ENCODE peak calls at places on chromosome 16, in seven cellular contexts. S, C, J, Y, Q, E and B are unnamed samples.

GRCh38 chr16:74232831-74233465 is 63.7 kb upstream of the PSMD7 start:
- DNase-seq in S (no peak), C (peak), J (no peak), Y (no peak), Q (no peak), E (no peak), B (no peak)

GRCh38 chr16:30369091-30369937 is 980 bp downstream of the TBC1D10B start:
- DNase-seq in S (no peak), C (no peak), J (no peak), Y (no peak), Q (peak), E (no peak), B (no peak)

GRCh38 chr16:21526923-21527807 is 72.2 kb upstream of the METTL9 start:
- DNase-seq in S (no peak), C (no peak), J (no peak), Y (no peak), Q (no peak), E (no peak), B (no peak)

GRCh38 chr16:58329147-58329546 is 34.3 kb upstream of the PRSS54 start:
- DNase-seq in S (no peak), C (peak), J (peak), Y (no peak), Q (no peak), E (peak), B (peak)

GRCh38 chr16:69820926-69821541 is 58.9 kb downstream of the WWP2 start:
- DNase-seq in S (no peak), C (no peak), J (peak), Y (peak), Q (no peak), E (peak), B (no peak)

GRCh38 chr16:29804020-29804419 is 2.3 kb upstream of the MAZ start:
- DNase-seq in S (no peak), C (no peak), J (no peak), Y (no peak), Q (peak), E (no peak), B (no peak)

GRCh38 chr16:21703156-21703555 is 39.4 kb downstream of the OTOA start:
- DNase-seq in S (no peak), C (no peak), J (no peak), Y (no peak), Q (no peak), E (no peak), B (no peak)

GRCh38 chr16:86671486-86672214 is 93.3 kb downstream of the FOXL1 start:
- DNase-seq in S (no peak), C (no peak), J (peak), Y (no peak), Q (no peak), E (peak), B (no peak)

GRCh38 chr16:8858994-8859912 is 9.6 kb downstream of the CARHSP1 start:
- DNase-seq in S (no peak), C (no peak), J (no peak), Y (no peak), Q (peak), E (no peak), B (no peak)

GRCh38 chr16:53912155-53912554 is 208.2 kb downstream of the FTO start:
- DNase-seq in S (peak), C (peak), J (no peak), Y (no peak), Q (no peak), E (no peak), B (no peak)

GRCh38 chr16:51982715-51983680 is 563.9 kb downstream of the TOX3 start:
- DNase-seq in S (peak), C (peak), J (peak), Y (peak), Q (no peak), E (peak), B (peak)

GRCh38 chr16:22188595-22189442 is 17.3 kb upstream of the EEF2K start:
- DNase-seq in S (peak), C (peak), J (peak), Y (peak), Q (peak), E (peak), B (peak)

GRCh38 chr16:2326191-2326590 is 14.3 kb downstream of the ABCA3 start:
- DNase-seq in S (no peak), C (no peak), J (no peak), Y (no peak), Q (no peak), E (no peak), B (no peak)

GRCh38 chr16:78005881-78006280 is 16.5 kb upstream of the CLEC3A start:
- DNase-seq in S (peak), C (no peak), J (no peak), Y (no peak), Q (no peak), E (no peak), B (no peak)

GRCh38 chr16:68857479-68857878 is 14.1 kb downstream of the TANGO6 start:
- DNase-seq in S (no peak), C (no peak), J (no peak), Y (no peak), Q (no peak), E (no peak), B (no peak)

GRCh38 chr16:72878301-72879269 is 169.3 kb downstream of the ZFHX3 start:
- DNase-seq in S (no peak), C (no peak), J (peak), Y (no peak), Q (no peak), E (peak), B (no peak)

GRCh38 chr16:35310999-35311398 is 1851.6 kb downstream of the TP53TG3F start:
- DNase-seq in S (no peak), C (no peak), J (no peak), Y (no peak), Q (peak), E (no peak), B (no peak)

GRCh38 chr16:28324235-28324886 is 32.0 kb downstream of the SBK1 start:
- DNase-seq in S (no peak), C (peak), J (no peak), Y (no peak), Q (peak), E (no peak), B (no peak)

GRCh38 chr16:46789499-46790414 is 41.2 kb downstream of the C16orf87 start:
- DNase-seq in S (peak), C (peak), J (peak), Y (no peak), Q (peak), E (peak), B (peak)

GRCh38 chr16:53089434-53090270 is 34.9 kb downstream of the CHD9 start:
- DNase-seq in S (no peak), C (no peak), J (peak), Y (no peak), Q (no peak), E (peak), B (no peak)

GRCh38 chr16:80759419-80760162 is 44.8 kb downstream of the CDYL2 start:
- DNase-seq in S (no peak), C (no peak), J (peak), Y (no peak), Q (no peak), E (no peak), B (no peak)

GRCh38 chr16:75044800-75045361 is 46.1 kb downstream of the ZNRF1 start:
- DNase-seq in S (no peak), C (no peak), J (peak), Y (peak), Q (no peak), E (peak), B (no peak)

GRCh38 chr16:51085271-51085670 is 65.8 kb downstream of the SALL1 start:
- DNase-seq in S (no peak), C (no peak), J (no peak), Y (no peak), Q (no peak), E (no peak), B (no peak)

GRCh38 chr16:69880640-69881133 is 70.4 kb upstream of the CLEC18A start:
- DNase-seq in S (no peak), C (peak), J (peak), Y (no peak), Q (no peak), E (peak), B (no peak)

GRCh38 chr16:27366687-27367462 is 35.1 kb upstream of the IL21R start:
- DNase-seq in S (peak), C (peak), J (no peak), Y (no peak), Q (no peak), E (no peak), B (no peak)

GRCh38 chr16:84916850-84917249 is 94.5 kb downstream of the ZDHHC7 start:
- DNase-seq in S (no peak), C (no peak), J (no peak), Y (no peak), Q (no peak), E (no peak), B (no peak)
- TF ChIP-seq CTCF in S (no peak), C (no peak), J (no peak), Y (no peak), Q (no peak), E (no peak), B (no peak)

GRCh38 chr16:386641-387156 is 4.9 kb upstream of the PGAP6 start:
- DNase-seq in S (no peak), C (no peak), J (no peak), Y (no peak), Q (no peak), E (peak), B (no peak)
- TF ChIP-seq CTCF in S (no peak), C (no peak), J (no peak), Y (no peak), Q (no peak), E (no peak), B (no peak)

GRCh38 chr16:31696968-31697743 is 169.5 kb downstream of the AHSP start:
- DNase-seq in S (no peak), C (peak), J (peak), Y (peak), Q (no peak), E (peak), B (no peak)

GRCh38 chr16:31697744-31698125 is 170.0 kb downstream of the AHSP start:
- DNase-seq in S (no peak), C (no peak), J (no peak), Y (no peak), Q (no peak), E (no peak), B (no peak)

GRCh38 chr16:31694461-31694860 is 166.8 kb downstream of the AHSP start:
- DNase-seq in S (no peak), C (no peak), J (no peak), Y (no peak), Q (no peak), E (no peak), B (no peak)

GRCh38 chr16:31693733-31694132 is 166.0 kb downstream of the AHSP start:
- DNase-seq in S (no peak), C (no peak), J (no peak), Y (no peak), Q (no peak), E (no peak), B (no peak)

GRCh38 chr16:31695667-31696066 is 168.0 kb downstream of the AHSP start:
- DNase-seq in S (peak), C (no peak), J (no peak), Y (no peak), Q (no peak), E (no peak), B (no peak)
- TF ChIP-seq CTCF in S (no peak), C (no peak), J (no peak), Y (no peak), Q (no peak), E (no peak), B (no peak)

GRCh38 chr16:25012525-25012991 is 2.6 kb downstream of the ARHGAP17 start:
- DNase-seq in S (no peak), C (peak), J (peak), Y (peak), Q (no peak), E (peak), B (no peak)

GRCh38 chr16:25011891-25012499 is 3.2 kb downstream of the ARHGAP17 start:
- DNase-seq in S (no peak), C (no peak), J (no peak), Y (no peak), Q (no peak), E (no peak), B (no peak)

GRCh38 chr16:25013751-25014499 is 1.2 kb downstream of the ARHGAP17 start:
- DNase-seq in S (peak), C (no peak), J (no peak), Y (no peak), Q (no peak), E (no peak), B (no peak)

GRCh38 chr16:25014500-25015147 is 545 bp downstream of the ARHGAP17 start:
- DNase-seq in S (no peak), C (peak), J (peak), Y (no peak), Q (peak), E (peak), B (peak)

GRCh38 chr16:25013049-25013448 is 2.1 kb downstream of the ARHGAP17 start:
- DNase-seq in S (no peak), C (no peak), J (no peak), Y (no peak), Q (no peak), E (no peak), B (no peak)
- TF ChIP-seq CTCF in S (no peak), C (no peak), J (no peak), Y (no peak), Q (no peak), E (no peak), B (no peak)

GRCh38 chr16:84430860-84431259 is 62.5 kb downstream of the ATP2C2 start:
- DNase-seq in S (no peak), C (no peak), J (no peak), Y (no peak), Q (no peak), E (no peak), B (no peak)
- TF ChIP-seq CTCF in S (no peak), C (no peak), J (no peak), Y (no peak), Q (no peak), E (no peak), B (no peak)